ENCODE peak calls at places on chromosomes 2 and 18, in eight cellular contexts. T is NCI-H345; R is NCI-H1436; Q is psoas muscle; Y is lower lobe of right lung; P is M059J; G is colonic mucosa; F is stimulated activated CD4-positive, alpha-beta T cell treated with anti-CD3 and anti-CD28 coated beads, Interleukin-4, amount 100 ng/mL, for 24 hours. K is an unnamed sample.

GRCh38 chr2:71254776-71255175 is 27.9 kb upstream of the PAIP2B start:
- DNase-seq in T (no peak), R (no peak), Q (no peak), Y (no peak), P (no peak), G (no peak), F (no peak), K (no peak)

GRCh38 chr2:61178603-61179545 is 16.9 kb downstream of the C2orf74 start:
- DNase-seq in T (no peak), R (no peak), Q (peak), Y (peak), P (peak), G (peak), F (no peak), K (no peak)

GRCh38 chr2:210663574-210663973 is 107.2 kb downstream of the CPS1 start:
- DNase-seq in T (peak), R (peak), Q (no peak), Y (no peak), P (peak), G (no peak), F (no peak), K (peak)

GRCh38 chr2:108384662-108385393 is 7.1 kb downstream of the SULT1C4 start:
- DNase-seq in T (no peak), R (no peak), Q (no peak), Y (no peak), P (no peak), G (no peak), F (no peak), K (no peak)

GRCh38 chr18:57441395-57441794 is 6.2 kb downstream of the ONECUT2 start:
- DNase-seq in T (no peak), R (no peak), Q (no peak), Y (no peak), P (no peak), G (no peak), F (no peak), K (no peak)

GRCh38 chr18:12041561-12041960 is 52.1 kb upstream of the ANKRD62 start:
- DNase-seq in T (no peak), R (no peak), Q (no peak), Y (no peak), P (peak), G (no peak), F (no peak), K (no peak)

GRCh38 chr18:74271656-74272055 is 20.1 kb downstream of the CYB5A start:
- DNase-seq in T (no peak), R (no peak), Q (no peak), Y (no peak), P (peak), G (no peak), F (no peak), K (no peak)

GRCh38 chr2:44912660-44913059 is 28.8 kb upstream of the SIX3 start:
- DNase-seq in T (no peak), R (no peak), Q (peak), Y (no peak), P (no peak), G (no peak), F (no peak), K (no peak)

GRCh38 chr2:238573916-238574315 is 147.2 kb downstream of the ASB1 start:
- DNase-seq in T (no peak), R (no peak), Q (no peak), Y (peak), P (no peak), G (no peak), F (no peak), K (no peak)

GRCh38 chr2:233418761-233419625 is 64.7 kb downstream of the DGKD start:
- DNase-seq in T (no peak), R (no peak), Q (peak), Y (no peak), P (peak), G (no peak), F (peak), K (no peak)

GRCh38 chr18:54906636-54907180 is 52.6 kb downstream of the CCDC68 start:
- DNase-seq in T (no peak), R (no peak), Q (no peak), Y (no peak), P (no peak), G (no peak), F (no peak), K (no peak)

GRCh38 chr18:66013976-66014375 is 263.2 kb downstream of the CDH7 start:
- DNase-seq in T (no peak), R (no peak), Q (no peak), Y (no peak), P (no peak), G (no peak), F (no peak), K (no peak)

GRCh38 chr2:138615257-138615656 is 113.7 kb downstream of the SPOPL start:
- DNase-seq in T (no peak), R (no peak), Q (no peak), Y (no peak), P (peak), G (no peak), F (no peak), K (no peak)

GRCh38 chr2:11234309-11234708 is 79.0 kb downstream of the SLC66A3 start:
- DNase-seq in T (no peak), R (no peak), Q (no peak), Y (no peak), P (peak), G (no peak), F (no peak), K (no peak)

GRCh38 chr2:241692448-241692847 is 5.8 kb upstream of the DTYMK start:
- DNase-seq in T (no peak), R (no peak), Q (no peak), Y (no peak), P (peak), G (no peak), F (no peak), K (no peak)

GRCh38 chr18:58785870-58786269 is 78.8 kb upstream of the ZNF532 start:
- DNase-seq in T (no peak), R (no peak), Q (no peak), Y (no peak), P (no peak), G (no peak), F (no peak), K (no peak)

GRCh38 chr2:40240067-40240466 is 211.8 kb downstream of the SLC8A1 start:
- DNase-seq in T (peak), R (peak), Q (peak), Y (peak), P (peak), G (peak), F (no peak), K (peak)

K was measured in NCI-H2227 treated with DMSO at 0.1 percent for 48 hours.